ENCODE peak calls at places on chromosomes 16 and 17, in nine cellular contexts. Q is lung, X is neural progenitor cell, R is osteoblast, P is Caco-2, E is WTC11, N is ovary, S is RWPE1, W is fibroblast of pulmonary artery. V is an unnamed sample.

GRCh38 chr17:332558-333322 is 19.9 kb downstream of the RPH3AL start:
- DNase-seq in Q (no peak), X (no peak), R (peak), P (no peak), E (no peak), N (peak), S (no peak), W (peak), V (no peak)

GRCh38 chr16:56999409-57000270 is 10.3 kb downstream of the NLRC5 start:
- DNase-seq in Q (no peak), X (no peak), R (no peak), P (no peak), E (no peak), N (no peak), S (no peak), W (no peak), V (no peak)

GRCh38 chr16:8581923-8582580 is 8.3 kb downstream of the TMEM114 start:
- DNase-seq in Q (no peak), X (no peak), R (no peak), P (no peak), E (no peak), N (no peak), S (no peak), W (no peak), V (peak)

GRCh38 chr17:68319420-68320162 is 28.3 kb downstream of the ARSG start:
- DNase-seq in Q (no peak), X (no peak), R (no peak), P (no peak), E (no peak), N (no peak), S (no peak), W (no peak), V (no peak)

GRCh38 chr17:64357191-64357981 is 33.3 kb downstream of the PECAM1 start:
- DNase-seq in Q (no peak), X (no peak), R (peak), P (no peak), E (no peak), N (peak), S (peak), W (peak), V (no peak)

GRCh38 chr17:9940826-9941225 is 35.8 kb upstream of the RCVRN start:
- DNase-seq in Q (no peak), X (no peak), R (no peak), P (no peak), E (no peak), N (no peak), S (no peak), W (no peak), V (no peak)

GRCh38 chr17:41140360-41141132 is at the start of gene KRTAP4-6:
- DNase-seq in Q (no peak), X (no peak), R (peak), P (no peak), E (no peak), N (no peak), S (peak), W (no peak), V (no peak)

GRCh38 chr17:80785477-80786178 is 206.0 kb upstream of the CHMP6 start:
- DNase-seq in Q (peak), X (no peak), R (no peak), P (no peak), E (no peak), N (no peak), S (no peak), W (no peak), V (no peak)

GRCh38 chr17:76240461-76241204 is at the start of gene RNF157:
- DNase-seq in Q (no peak), X (peak), R (peak), P (peak), E (peak), N (peak), S (peak), W (peak), V (peak)

GRCh38 chr17:70420876-70421445 is 251.6 kb downstream of the KCNJ2 start:
- DNase-seq in Q (no peak), X (no peak), R (no peak), P (no peak), E (no peak), N (no peak), S (no peak), W (no peak), V (no peak)

GRCh38 chr17:62712011-62712615 is 84.6 kb downstream of the MRC2 start:
- DNase-seq in Q (no peak), X (no peak), R (no peak), P (no peak), E (no peak), N (peak), S (no peak), W (no peak), V (no peak)

GRCh38 chr16:28574925-28575324 is 21.2 kb downstream of the SGF29 start:
- DNase-seq in Q (no peak), X (no peak), R (no peak), P (no peak), E (no peak), N (no peak), S (no peak), W (no peak), V (no peak)

GRCh38 chr17:40450175-40450574 is 6.9 kb downstream of the IGFBP4 start:
- DNase-seq in Q (no peak), X (peak), R (peak), P (peak), E (peak), N (peak), S (peak), W (peak), V (peak)

GRCh38 chr17:72192409-72193192 is 71.8 kb downstream of the SOX9 start:
- DNase-seq in Q (peak), X (no peak), R (peak), P (no peak), E (no peak), N (peak), S (peak), W (peak), V (no peak)

GRCh38 chr17:19544366-19544765 is 10.7 kb downstream of the SLC47A1 start:
- DNase-seq in Q (no peak), X (no peak), R (no peak), P (no peak), E (no peak), N (no peak), S (no peak), W (no peak), V (no peak)

GRCh38 chr17:19549746-19550623 is 16.3 kb downstream of the SLC47A1 start:
- DNase-seq in Q (no peak), X (no peak), R (no peak), P (no peak), E (no peak), N (no peak), S (no peak), W (no peak), V (no peak)

GRCh38 chr17:19542247-19542646 is 8.6 kb downstream of the SLC47A1 start:
- DNase-seq in Q (no peak), X (no peak), R (no peak), P (no peak), E (no peak), N (no peak), S (no peak), W (no peak), V (no peak)

GRCh38 chr17:19551148-19551547 is 17.5 kb downstream of the SLC47A1 start:
- DNase-seq in Q (no peak), X (no peak), R (peak), P (no peak), E (no peak), N (no peak), S (no peak), W (no peak), V (no peak)

GRCh38 chr17:19546289-19547065 is 12.8 kb downstream of the SLC47A1 start:
- DNase-seq in Q (peak), X (peak), R (peak), P (peak), E (peak), N (no peak), S (no peak), W (no peak), V (no peak)
- TF ChIP-seq CTCF in Q (no peak), X (peak), R (peak), P (no peak), E (no peak), N (no peak), S (no peak), W (peak), V (no peak)

GRCh38 chr17:16407911-16408588 is 7.3 kb upstream of the TRPV2 start:
- DNase-seq in Q (peak), X (peak), R (peak), P (no peak), E (peak), N (peak), S (peak), W (peak), V (peak)

GRCh38 chr17:16406742-16407674 is 8.4 kb upstream of the TRPV2 start:
- DNase-seq in Q (no peak), X (peak), R (peak), P (peak), E (peak), N (peak), S (no peak), W (no peak), V (peak)
- TF ChIP-seq CTCF in Q (no peak), X (peak), R (no peak), P (no peak), E (no peak), N (no peak), S (no peak), W (no peak), V (no peak)

GRCh38 chr17:43845772-43846171 is 1.2 kb upstream of the CD300LG start:
- DNase-seq in Q (no peak), X (no peak), R (no peak), P (no peak), E (no peak), N (no peak), S (no peak), W (no peak), V (no peak)

GRCh38 chr17:43842975-43843325 is 4.0 kb upstream of the CD300LG start:
- DNase-seq in Q (no peak), X (no peak), R (no peak), P (no peak), E (no peak), N (no peak), S (no peak), W (no peak), V (no peak)

GRCh38 chr17:43844241-43844640 is 2.7 kb upstream of the CD300LG start:
- DNase-seq in Q (no peak), X (no peak), R (peak), P (no peak), E (no peak), N (no peak), S (no peak), W (no peak), V (no peak)

GRCh38 chr17:43839670-43840101 is 6.7 kb upstream of the MPP3 start:
- DNase-seq in Q (no peak), X (no peak), R (no peak), P (no peak), E (no peak), N (no peak), S (peak), W (no peak), V (no peak)

GRCh38 chr17:43840814-43841213 is 6.2 kb upstream of the CD300LG start:
- DNase-seq in Q (no peak), X (peak), R (peak), P (peak), E (no peak), N (no peak), S (no peak), W (peak), V (no peak)
- TF ChIP-seq CTCF in Q (no peak), X (peak), R (no peak), P (peak), E (no peak), N (no peak), S (no peak), W (peak), V (peak)

GRCh38 chr17:57004944-57005579 is 27.1 kb downstream of the SCPEP1 start:
- DNase-seq in Q (no peak), X (peak), R (no peak), P (peak), E (no peak), N (no peak), S (no peak), W (no peak), V (no peak)
- TF ChIP-seq CTCF in Q (no peak), X (peak), R (no peak), P (peak), E (no peak), N (no peak), S (peak), W (peak), V (peak)

GRCh38 chr16:46688101-46688656 is 799 bp downstream of the VPS35 start:
- DNase-seq in Q (peak), X (no peak), R (no peak), P (no peak), E (no peak), N (no peak), S (no peak), W (peak), V (no peak)
- TF ChIP-seq CTCF in Q (no peak), X (no peak), R (no peak), P (no peak), E (peak), N (no peak), S (no peak), W (no peak), V (peak)

DNA sequence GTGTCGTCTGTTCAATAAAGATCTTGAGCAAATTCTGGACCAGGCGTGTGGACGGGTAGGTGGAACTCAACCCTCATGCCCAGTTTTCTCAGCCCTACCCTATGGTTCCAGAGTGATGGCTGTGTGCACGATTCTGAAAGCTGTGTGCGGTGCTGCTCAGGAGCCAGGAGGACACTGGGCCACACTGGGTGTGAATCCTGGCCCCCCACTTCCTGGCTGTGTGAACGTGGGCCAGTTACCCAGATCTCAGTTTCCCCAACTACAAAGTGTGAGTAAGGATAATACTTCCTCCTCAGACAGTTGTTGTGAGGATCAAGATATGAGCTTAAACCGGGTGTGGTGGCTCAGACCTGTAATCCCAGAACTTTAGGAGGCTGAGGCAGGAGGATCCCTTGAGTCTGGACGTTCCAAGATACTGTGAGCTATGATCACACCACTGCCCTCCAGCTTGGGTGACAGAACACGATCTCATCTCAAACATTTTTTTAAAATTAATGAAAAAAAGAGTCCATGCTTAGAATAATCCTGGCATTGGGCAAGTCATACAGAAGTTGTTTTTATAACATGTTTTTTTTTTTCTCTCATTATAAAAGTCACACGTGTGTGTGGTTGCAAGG is 14.7 kb upstream of the MPRIP start:
- DNase-seq in Q (no peak), X (no peak), R (no peak), P (no peak), E (no peak), N (no peak), S (no peak), W (no peak), V (no peak)
- TF ChIP-seq CTCF in Q (no peak), X (no peak), R (no peak), P (no peak), E (no peak), N (no peak), S (no peak), W (no peak), V (no peak)

GRCh38 chr16:81429045-81429521 is 15.5 kb upstream of the CMIP start:
- DNase-seq in Q (no peak), X (peak), R (peak), P (peak), E (peak), N (no peak), S (peak), W (peak), V (no peak)
- TF ChIP-seq CTCF in Q (no peak), X (peak), R (peak), P (peak), E (peak), N (no peak), S (peak), W (peak), V (peak)

DNA sequence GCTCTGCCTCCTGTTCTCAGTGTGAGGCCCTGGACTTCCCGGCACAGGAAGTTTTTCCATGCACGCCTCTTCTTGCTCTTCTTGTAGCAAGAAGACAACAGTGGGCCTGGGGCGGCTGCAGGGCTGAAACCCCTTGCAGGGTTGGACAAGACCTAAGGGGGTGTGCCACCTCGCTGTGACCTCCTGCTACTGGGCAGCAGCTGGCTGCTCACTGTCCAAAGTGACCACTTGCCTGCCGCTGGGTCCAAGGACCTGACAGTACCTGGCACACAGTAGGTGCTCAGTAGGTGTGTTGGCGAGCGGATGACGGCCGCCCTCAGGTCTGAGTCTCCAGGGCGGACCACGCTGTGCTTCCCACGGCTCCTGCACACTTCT is 331.5 kb downstream of the C16orf95 start:
- DNase-seq in Q (no peak), X (no peak), R (peak), P (no peak), E (no peak), N (no peak), S (no peak), W (no peak), V (no peak)
- TF ChIP-seq CTCF in Q (no peak), X (no peak), R (no peak), P (no peak), E (no peak), N (no peak), S (no peak), W (no peak), V (no peak)

GRCh38 chr16:87849419-87850008 is 19.8 kb downstream of the SLC7A5 start:
- DNase-seq in Q (no peak), X (no peak), R (peak), P (no peak), E (no peak), N (no peak), S (no peak), W (no peak), V (no peak)
- TF ChIP-seq CTCF in Q (no peak), X (no peak), R (no peak), P (no peak), E (no peak), N (no peak), S (no peak), W (no peak), V (no peak)

GRCh38 chr16:55346475-55346874 is 22.5 kb downstream of the IRX6 start:
- DNase-seq in Q (no peak), X (no peak), R (no peak), P (no peak), E (no peak), N (no peak), S (no peak), W (no peak), V (no peak)
- TF ChIP-seq CTCF in Q (no peak), X (no peak), R (no peak), P (no peak), E (no peak), N (no peak), S (no peak), W (no peak), V (no peak)

V was measured in nephron progenitor cell.